ENCODE peak calls at places on chromosomes 16 and 17, in four cellular contexts. Y is fibroblast of lung, L is cardiac fibroblast, I is osteoblast. T is an unnamed sample.

GRCh38 chr17:74235040-74235581 is 21.7 kb downstream of the TTYH2 start:
- DNase-seq in Y (no peak), L (no peak), I (no peak), T (no peak)

GRCh38 chr16:50151744-50152143 is 1.4 kb upstream of the TENT4B start:
- DNase-seq in Y (no peak), L (no peak), I (no peak), T (no peak)

GRCh38 chr17:30796016-30796415 is 28.5 kb downstream of the CRLF3 start:
- DNase-seq in Y (no peak), L (no peak), I (no peak), T (no peak)

GRCh38 chr16:47519037-47519436 is 57.9 kb downstream of the PHKB start:
- DNase-seq in Y (peak), L (peak), I (no peak), T (no peak)

GRCh38 chr16:77951788-77952187 is 70.6 kb upstream of the CLEC3A start:
- DNase-seq in Y (no peak), L (no peak), I (no peak), T (no peak)

GRCh38 chr17:17628388-17629008 is 37.0 kb upstream of the PEMT start:
- DNase-seq in Y (no peak), L (no peak), I (no peak), T (no peak)

GRCh38 chr17:50270430-50271172 is 3.7 kb upstream of the TMEM92 start:
- DNase-seq in Y (peak), L (peak), I (peak), T (no peak)

GRCh38 chr17:31739300-31739699 is 119.7 kb downstream of the COPRS start:
- DNase-seq in Y (peak), L (peak), I (no peak), T (no peak)

GRCh38 chr16:51025588-51026290 is 125.3 kb downstream of the SALL1 start:
- DNase-seq in Y (no peak), L (no peak), I (no peak), T (no peak)

GRCh38 chr17:9356488-9356911 is 219.1 kb downstream of the STX8 start:
- DNase-seq in Y (no peak), L (no peak), I (no peak), T (no peak)

GRCh38 chr17:68820476-68820824 is 134.7 kb downstream of the ABCA8 start:
- DNase-seq in Y (no peak), L (no peak), I (no peak), T (no peak)

GRCh38 chr17:76382803-76383644 is 1.4 kb upstream of the SPHK1 start:
- DNase-seq in Y (peak), L (peak), I (peak), T (no peak)

GRCh38 chr17:49944451-49944850 is 24.5 kb upstream of the DLX4 start:
- DNase-seq in Y (no peak), L (no peak), I (no peak), T (no peak)

GRCh38 chr17:63698886-63699637 is 863 bp downstream of the LIMD2 start:
- DNase-seq in Y (peak), L (peak), I (peak), T (no peak)

GRCh38 chr16:86375370-86375769 is 135.0 kb upstream of the FOXF1 start:
- DNase-seq in Y (peak), L (peak), I (peak), T (no peak)

GRCh38 chr17:35210741-35211140 is 16.5 kb upstream of the SLC35G3 start:
- DNase-seq in Y (no peak), L (no peak), I (no peak), T (no peak)

GRCh38 chr17:57946798-57947358 is 8.3 kb downstream of the CUEDC1 start:
- DNase-seq in Y (peak), L (peak), I (peak), T (peak)

GRCh38 chr17:47225436-47225858 is 16.3 kb downstream of the MYL4 start:
- DNase-seq in Y (peak), L (peak), I (peak), T (peak)

GRCh38 chr17:27356091-27356705 is 62.3 kb downstream of the WSB1 start:
- DNase-seq in Y (no peak), L (no peak), I (no peak), T (no peak)

GRCh38 chr16:85484337-85485295 is 128.5 kb upstream of the GSE1 start:
- DNase-seq in Y (no peak), L (no peak), I (no peak), T (no peak)

GRCh38 chr17:57670769-57671545 is 74.1 kb downstream of the CCDC182 start:
- DNase-seq in Y (no peak), L (no peak), I (no peak), T (no peak)

GRCh38 chr16:75099738-75100615 is 16.6 kb downstream of the LDHD start:
- DNase-seq in Y (no peak), L (no peak), I (peak), T (no peak)

GRCh38 chr17:31050948-31051347 is 43.8 kb upstream of the NF1 start:
- DNase-seq in Y (no peak), L (no peak), I (no peak), T (no peak)

GRCh38 chr16:24838554-24839266 is 7.1 kb upstream of the SLC5A11 start:
- DNase-seq in Y (peak), L (peak), I (peak), T (peak)

GRCh38 chr16:31215287-31216115 is 1.4 kb downstream of the PYDC1 start:
- DNase-seq in Y (peak), L (peak), I (peak), T (no peak)
- H3K4me3 ChIP-seq in Y (peak), L (peak), I (peak), T (peak)

GRCh38 chr17:39666231-39666600 is 1.1 kb downstream of the TCAP start:
- DNase-seq in Y (no peak), L (no peak), I (peak), T (no peak)

GRCh38 chr17:39668141-39668924 is at the start of gene PNMT:
- DNase-seq in Y (peak), L (peak), I (peak), T (peak)

GRCh38 chr17:39665642-39666221 is 583 bp downstream of the TCAP start:
- DNase-seq in Y (no peak), L (no peak), I (peak), T (no peak)

GRCh38 chr17:39666601-39667261 is 1.5 kb upstream of the PNMT start:
- DNase-seq in Y (no peak), L (peak), I (peak), T (no peak)

DNA sequence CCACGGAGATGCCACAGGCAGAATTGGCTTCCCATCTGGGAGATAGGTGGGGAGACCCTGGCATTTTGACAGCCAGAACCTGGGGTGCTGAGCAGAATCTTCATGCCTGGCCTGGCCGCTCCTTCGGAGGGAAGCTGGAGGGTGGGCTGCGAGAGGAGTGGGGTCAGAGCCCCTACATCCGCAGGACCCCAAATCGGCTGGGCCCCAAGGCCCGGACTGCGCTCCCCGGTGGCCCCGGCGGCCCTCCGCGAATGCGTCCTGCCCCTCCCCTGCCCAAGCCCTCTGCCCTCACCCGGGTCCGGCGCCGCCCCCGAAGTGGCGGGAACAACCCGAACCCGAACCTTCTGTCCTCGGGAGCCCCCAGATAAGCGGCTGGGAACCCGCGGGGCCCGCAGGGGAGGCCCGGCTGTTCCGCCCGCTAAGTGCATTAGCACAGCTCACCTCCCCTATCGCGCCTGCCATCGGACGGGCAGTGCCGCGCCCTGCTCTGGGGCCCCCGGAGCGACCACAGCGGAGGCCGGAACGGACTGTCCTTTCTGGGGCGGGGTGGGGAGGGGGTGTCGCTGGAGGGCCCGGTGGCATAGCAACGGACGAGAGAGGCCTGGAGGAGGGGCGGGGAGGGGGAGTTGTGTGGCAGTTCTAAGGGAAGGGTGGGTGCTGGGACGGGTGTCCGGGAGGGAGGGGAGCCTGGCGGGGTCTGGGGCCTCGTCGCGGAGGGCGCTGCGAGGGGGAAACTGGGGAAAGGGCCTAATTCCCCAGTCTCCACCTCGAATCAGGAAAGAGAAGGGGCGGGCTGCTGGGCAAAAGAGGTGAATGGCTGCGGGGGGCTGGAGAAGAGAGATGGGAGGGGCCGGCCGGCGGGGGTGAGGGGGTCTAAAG is 752 bp upstream of the PNMT start:
- DNase-seq in Y (no peak), L (no peak), I (peak), T (no peak)
- H3K4me3 ChIP-seq in Y (no peak), L (no peak), I (no peak), T (no peak)

DNA sequence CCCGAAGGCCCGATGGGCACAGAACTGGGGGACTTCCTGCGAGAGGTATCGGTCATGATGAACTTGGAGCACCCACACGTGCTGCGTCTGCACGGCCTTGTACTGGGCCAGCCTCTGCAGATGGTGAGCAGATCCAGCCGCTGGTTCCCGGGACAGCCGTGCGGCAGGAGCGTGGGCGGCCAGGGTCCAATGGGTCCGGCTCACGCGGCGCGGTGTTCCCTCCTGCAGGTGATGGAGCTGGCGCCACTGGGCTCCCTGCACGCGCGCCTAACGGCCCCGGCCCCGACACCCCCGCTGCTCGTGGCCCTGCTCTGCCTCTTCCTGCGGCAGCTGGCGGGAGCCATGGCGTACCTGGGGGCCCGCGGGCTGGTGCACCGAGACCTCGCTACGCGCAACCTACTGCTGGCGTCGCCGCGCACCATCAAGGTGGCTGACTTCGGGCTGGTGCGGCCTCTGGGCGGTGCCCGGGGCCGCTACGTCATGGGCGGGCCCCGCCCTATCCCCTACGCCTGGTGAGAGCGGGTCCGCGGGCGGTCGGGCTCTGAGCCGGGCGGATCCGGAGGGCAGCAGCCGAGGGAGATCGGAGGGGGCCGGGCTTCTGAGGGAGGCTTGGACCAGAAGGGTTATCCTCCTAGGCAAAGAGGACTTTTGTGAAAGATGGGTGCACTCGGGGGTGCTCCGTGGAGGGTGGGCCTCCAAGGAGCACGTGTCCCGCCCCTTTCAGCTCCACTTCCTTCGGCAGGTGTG is 3.0 kb downstream of the TNK1 start:
- DNase-seq in Y (peak), L (no peak), I (peak), T (no peak)
- H3K4me3 ChIP-seq in Y (no peak), L (peak), I (peak), T (peak)

GRCh38 chr17:38603786-38604478 is 1.8 kb downstream of the SRCIN1 start:
- DNase-seq in Y (no peak), L (no peak), I (peak), T (no peak)

GRCh38 chr17:38604479-38605229 is 1.1 kb downstream of the SRCIN1 start:
- DNase-seq in Y (no peak), L (no peak), I (peak), T (no peak)

GRCh38 chr17:38606646-38607611 is 1.2 kb upstream of the SRCIN1 start:
- DNase-seq in Y (no peak), L (no peak), I (peak), T (no peak)

GRCh38 chr17:38605852-38606645 is at the start of gene SRCIN1:
- DNase-seq in Y (peak), L (no peak), I (peak), T (no peak)

GRCh38 chr17:38605230-38605851 is 411 bp downstream of the SRCIN1 start:
- DNase-seq in Y (no peak), L (no peak), I (peak), T (no peak)
- H3K4me3 ChIP-seq in Y (no peak), L (no peak), I (no peak), T (no peak)

GRCh38 chr16:56072096-56072495 is 119.2 kb upstream of the GNAO1 start:
- DNase-seq in Y (no peak), L (no peak), I (no peak), T (no peak)
- H3K4me3 ChIP-seq in Y (no peak), L (no peak), I (no peak), T (no peak)

GRCh38 chr17:77963441-77963840 is 4.9 kb downstream of the TNRC6C start:
- DNase-seq in Y (peak), L (peak), I (peak), T (peak)

GRCh38 chr17:77968788-77969187 is 10.3 kb downstream of the TNRC6C start:
- DNase-seq in Y (no peak), L (no peak), I (no peak), T (no peak)

GRCh38 chr17:77965354-77965753 is 6.9 kb downstream of the TNRC6C start:
- DNase-seq in Y (no peak), L (no peak), I (no peak), T (no peak)

GRCh38 chr17:77962349-77962748 is 3.8 kb downstream of the TNRC6C start:
- DNase-seq in Y (no peak), L (no peak), I (no peak), T (no peak)

DNA sequence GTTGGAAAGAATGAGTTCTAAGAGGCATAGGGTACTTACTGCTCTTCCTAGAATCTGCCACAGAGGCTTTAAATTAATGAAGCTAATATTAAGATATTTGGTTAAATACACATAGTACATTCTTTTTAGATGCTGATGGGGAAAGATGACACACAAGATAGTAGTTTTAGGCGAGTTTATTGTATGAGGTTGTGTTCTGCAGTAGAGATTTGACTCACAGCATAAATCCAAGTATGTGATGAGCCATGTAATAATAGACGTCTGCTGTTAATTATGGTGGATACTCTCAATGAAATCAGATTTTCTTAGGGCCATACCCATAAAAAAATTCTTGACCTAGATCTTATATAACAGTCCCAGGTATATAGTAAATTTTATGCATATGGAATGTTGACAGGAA is 8.0 kb downstream of the TNRC6C start:
- DNase-seq in Y (no peak), L (no peak), I (no peak), T (no peak)
- H3K4me3 ChIP-seq in Y (no peak), L (no peak), I (no peak), T (no peak)

GRCh38 chr16:4327386-4327781 is 11.5 kb downstream of the GLIS2 start:
- DNase-seq in Y (no peak), L (no peak), I (peak), T (no peak)
- H3K4me3 ChIP-seq in Y (no peak), L (no peak), I (peak), T (no peak)

GRCh38 chr17:19003543-19003965 is 1.0 kb downstream of the FAM83G start:
- DNase-seq in Y (no peak), L (peak), I (no peak), T (no peak)

GRCh38 chr17:19002805-19003542 is 1.6 kb downstream of the FAM83G start:
- DNase-seq in Y (peak), L (peak), I (peak), T (peak)

GRCh38 chr17:19000531-19001011 is 4.0 kb downstream of the FAM83G start:
- DNase-seq in Y (peak), L (peak), I (peak), T (no peak)

GRCh38 chr17:19003966-19004600 is 481 bp downstream of the FAM83G start:
- DNase-seq in Y (peak), L (peak), I (peak), T (no peak)

DNA sequence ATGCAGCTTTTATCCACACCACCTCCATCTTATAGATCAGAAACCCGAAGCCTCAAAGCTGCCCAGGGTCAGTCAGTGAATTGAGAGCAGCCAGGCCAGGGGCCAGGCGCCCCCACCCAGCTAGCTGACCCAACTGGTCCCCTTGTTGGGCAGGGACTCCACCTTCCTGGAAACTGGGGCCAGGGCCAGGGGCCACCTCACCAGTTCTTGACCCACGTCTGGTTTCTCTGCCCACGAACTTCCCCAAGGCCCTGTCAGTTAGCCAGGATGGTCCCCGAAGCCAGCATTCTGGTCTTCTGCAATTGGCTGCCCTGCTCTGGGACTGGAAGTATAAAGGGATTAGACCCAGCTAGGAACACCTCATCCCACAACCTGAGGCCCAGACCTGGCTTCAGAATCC is 2.4 kb downstream of the FAM83G start:
- DNase-seq in Y (no peak), L (no peak), I (no peak), T (no peak)
- H3K4me3 ChIP-seq in Y (no peak), L (no peak), I (peak), T (no peak)

DNA sequence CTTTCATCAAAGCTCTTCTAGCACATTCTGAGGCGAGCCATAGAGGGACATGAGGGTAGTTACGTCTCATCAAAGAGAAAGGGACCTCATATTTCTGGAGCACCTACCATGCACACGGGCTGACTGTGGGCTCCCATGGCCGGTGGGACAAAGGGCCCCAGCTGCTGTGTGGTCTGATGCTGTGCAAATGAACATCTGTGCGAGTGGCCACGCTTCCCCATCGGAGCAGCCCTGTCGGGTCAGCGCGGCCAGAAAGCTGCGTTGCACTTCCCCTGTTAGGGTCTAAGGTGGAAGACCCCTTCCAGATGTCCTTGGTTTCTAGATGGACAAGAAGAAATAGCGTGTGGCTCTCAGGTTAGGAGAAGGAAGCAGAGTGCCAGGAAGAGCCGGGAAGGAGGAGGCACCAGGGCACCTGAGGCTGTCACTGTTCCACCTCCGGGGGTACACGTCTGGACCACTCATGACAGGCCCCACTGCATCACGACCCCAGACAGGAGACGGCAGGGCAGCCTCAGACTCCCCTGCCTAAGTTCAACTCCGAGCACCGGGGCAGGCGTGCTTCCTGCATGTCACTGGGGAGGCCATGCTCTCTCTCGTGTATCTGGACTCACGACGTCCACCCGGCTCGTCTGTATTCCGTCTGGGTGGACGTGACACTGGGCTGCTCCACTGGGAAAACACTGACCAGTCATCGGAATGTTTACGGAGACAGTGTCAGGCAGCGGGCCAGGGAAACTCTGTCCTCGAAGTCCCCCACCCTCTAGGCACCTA is 8.5 kb upstream of the BAIAP2 start:
- DNase-seq in Y (no peak), L (no peak), I (peak), T (no peak)
- H3K4me3 ChIP-seq in Y (no peak), L (no peak), I (no peak), T (no peak)

GRCh38 chr16:57799619-57800212 is 2.6 kb downstream of the KIFC3 start:
- DNase-seq in Y (no peak), L (no peak), I (no peak), T (no peak)

GRCh38 chr16:57798953-57799618 is 3.2 kb downstream of the KIFC3 start:
- DNase-seq in Y (no peak), L (no peak), I (no peak), T (no peak)

GRCh38 chr16:57797216-57797525 is 5.1 kb downstream of the KIFC3 start:
- DNase-seq in Y (no peak), L (no peak), I (no peak), T (no peak)

GRCh38 chr16:57797526-57798266 is 4.6 kb downstream of the KIFC3 start:
- DNase-seq in Y (no peak), L (no peak), I (no peak), T (no peak)

GRCh38 chr16:57798267-57798810 is 4.0 kb downstream of the KIFC3 start:
- DNase-seq in Y (no peak), L (no peak), I (peak), T (no peak)
- H3K4me3 ChIP-seq in Y (no peak), L (no peak), I (no peak), T (peak)